ENCODE peak calls at places on chromosomes 13 and 19, in nine cellular contexts. L is esophagus muscularis mucosa, D is prostate gland, E is fibroblast of mammary gland, P is left ventricle myocardium inferior, T is A549, X is brain microvascular endothelial cell, N is cardiac muscle cell, Y is fibroblast of pulmonary artery. A is an unnamed sample.

GRCh38 chr13:99033814-99034213 is 56.0 kb upstream of the DOCK9 start:
- DNase-seq in L (no peak), D (no peak), E (peak; percentile 49), P (no peak), T (no peak), X (no peak), N (peak; percentile 52), Y (peak; percentile 61), A (peak; percentile 48)

GRCh38 chr19:46206176-46206575 is 23.4 kb upstream of the IGFL1 start:
- DNase-seq in L (no peak), D (peak; percentile 59), E (no peak), P (peak; percentile 28), T (peak; percentile 51), X (no peak), N (no peak), Y (no peak), A (no peak)

GRCh38 chr19:32464279-32464678 is 58.7 kb downstream of the DPY19L3 start:
- DNase-seq in L (no peak), D (no peak), E (peak; percentile 18), P (no peak), T (peak; percentile 44), X (no peak), N (peak; percentile 29), Y (peak; percentile 36), A (no peak)

GRCh38 chr13:83019986-83020385 is 862.3 kb downstream of the SLITRK1 start:
- DNase-seq in L (no peak), D (no peak), E (no peak), P (no peak), T (no peak), X (no peak), N (peak; percentile 5), Y (no peak), A (no peak)

GRCh38 chr13:39607876-39608275 is 4.9 kb upstream of the LHFPL6 start:
- DNase-seq in L (no peak), D (no peak), E (no peak), P (no peak), T (no peak), X (no peak), N (no peak), Y (no peak), A (no peak)

GRCh38 chr19:15114153-15114540 is 6.9 kb downstream of the SYDE1 start:
- DNase-seq in L (no peak), D (no peak), E (peak; percentile 79), P (no peak), T (no peak), X (peak; percentile 58), N (peak; percentile 69), Y (peak; percentile 54), A (peak; percentile 81)

GRCh38 chr13:50485979-50486935 is 357.2 kb downstream of the DLEU7 start:
- DNase-seq in L (no peak), D (no peak), E (peak; percentile 72), P (no peak), T (no peak), X (peak; percentile 81), N (peak; percentile 71), Y (peak; percentile 52), A (peak; percentile 3)

GRCh38 chr19:41641879-41642485 is 15.1 kb upstream of the CEACAM4 start:
- DNase-seq in L (no peak), D (peak; percentile 67), E (peak; percentile 54), P (no peak), T (peak; percentile 78), X (peak; percentile 64), N (peak; percentile 65), Y (peak; percentile 60), A (peak; percentile 76)

DNA sequence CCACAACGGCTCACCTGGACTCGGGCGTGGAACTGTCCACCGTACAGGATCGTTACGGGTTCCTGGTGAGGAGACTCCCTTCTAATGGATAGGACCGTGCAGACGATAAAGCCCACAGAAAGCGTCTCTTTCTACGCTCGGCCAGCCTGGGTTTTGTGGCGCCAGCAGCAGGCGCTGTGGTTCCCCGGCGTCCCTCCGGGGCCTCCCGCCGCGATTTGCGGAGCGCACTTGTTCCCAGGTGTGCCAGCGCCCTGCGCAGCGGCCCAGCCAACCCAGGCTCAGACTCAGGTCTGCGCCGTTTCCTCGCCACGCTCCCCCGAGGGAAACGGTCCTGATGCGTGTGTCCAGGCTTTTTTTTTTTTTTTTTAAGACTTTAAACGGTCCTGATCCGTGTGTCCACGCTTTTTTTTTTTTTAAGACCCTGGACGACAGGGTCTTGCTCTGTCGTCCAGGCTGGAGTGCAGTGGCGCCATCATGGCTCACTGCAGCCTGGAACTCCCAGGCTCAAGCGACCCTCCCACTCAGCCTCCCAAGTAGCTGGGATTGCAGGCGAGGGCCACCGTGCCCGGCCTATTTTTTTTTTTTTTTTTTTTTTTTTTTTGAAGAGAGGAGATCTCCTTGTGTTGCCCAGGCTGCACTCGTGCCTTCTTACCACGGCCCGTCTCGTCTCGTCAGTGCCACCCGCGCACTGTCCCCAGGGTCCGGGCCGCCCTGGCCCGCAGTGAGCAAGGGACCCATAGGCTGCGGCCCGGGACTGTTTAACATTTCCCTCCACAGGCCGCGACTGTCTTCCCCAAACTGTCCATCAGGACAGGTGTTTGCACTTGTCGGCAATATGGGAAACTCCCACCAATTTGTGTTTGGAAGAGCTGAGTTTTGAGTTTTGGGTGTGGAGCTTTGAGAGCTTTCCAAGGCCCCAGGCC is 23.8 kb downstream of the GJA3 start:
- DNase-seq in L (no peak), D (no peak), E (peak; percentile 19), P (no peak), T (peak; percentile 67), X (no peak), N (peak; percentile 25), Y (peak; percentile 14), A (no peak)
- TF ChIP-seq CTCF in L (no peak), D (peak; percentile 6), E (peak; percentile 45), P (peak; percentile 26), T (peak; percentile 56), X (peak; percentile 67), N (peak; percentile 51), Y (peak; percentile 50), A (peak; percentile 39)

GRCh38 chr19:6752257-6753177 is 13.0 kb downstream of the TRIP10 start:
- DNase-seq in L (no peak), D (no peak), E (no peak), P (no peak), T (no peak), X (no peak), N (no peak), Y (no peak), A (no peak)
- H3K4me3 ChIP-seq in L (peak overlapping the region; percentile 47), D (no peak overlapping the region), E (peak overlapping the region; percentile 22), P (peak overlapping the region; percentile 63), T (no peak overlapping the region), X (peak overlapping the region; percentile 42), N (peak overlapping the region; percentile 21), Y (no peak overlapping the region), A (peak overlapping the region; percentile 30)

GRCh38 chr13:45683701-45684100 is 18.4 kb upstream of the CBY2 start:
- DNase-seq in L (peak; percentile 53), D (no peak), E (no peak), P (no peak), T (no peak), X (no peak), N (no peak), Y (no peak), A (no peak)
- TF ChIP-seq CTCF in L (no peak), D (no peak), E (no peak), P (no peak), T (no peak), X (peak; percentile 65), N (no peak), Y (peak; percentile 4), A (no peak)

DNA sequence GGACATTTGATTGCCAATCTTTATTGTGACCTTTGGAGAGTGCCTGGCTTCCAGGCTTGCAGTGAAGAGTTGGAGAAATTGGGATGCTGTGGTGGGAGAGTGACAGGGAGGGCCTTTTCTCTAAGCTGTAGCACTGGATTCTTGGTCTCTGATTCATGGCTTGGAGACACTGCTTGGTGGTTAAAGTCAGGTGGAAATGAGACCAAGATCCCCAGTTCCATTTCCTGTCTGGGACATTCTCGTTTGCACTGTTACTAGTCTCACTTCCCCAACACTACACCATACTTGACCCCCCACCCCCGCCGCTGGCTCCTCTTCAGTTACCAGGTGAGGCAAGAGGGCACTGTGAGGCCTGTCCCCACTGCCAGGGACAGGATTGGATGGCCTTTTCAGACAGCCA is 2.9 kb downstream of the SUPT5H start:
- DNase-seq in L (no peak), D (no peak), E (peak; percentile 30), P (no peak), T (no peak), X (peak; percentile 54), N (no peak), Y (no peak), A (peak; percentile 51)
- H3K4me3 ChIP-seq in L (no peak overlapping the region), D (no peak overlapping the region), E (no peak overlapping the region), P (no peak overlapping the region), T (no peak overlapping the region), X (no peak overlapping the region), N (no peak overlapping the region), Y (no peak overlapping the region), A (no peak overlapping the region)

A was measured in foreskin fibroblast.